ENCODE peak calls at places on chromosomes 12 and 14, in seven cellular contexts. B is prostate gland; H is psoas muscle; Y is SK-N-SH; S is astrocyte of the cerebellum; X is fibroblast of pulmonary artery; N is naive thymus-derived CD4-positive, alpha-beta T cell. M is an unnamed sample.

GRCh38 chr14:44107156-44107555 is 399.9 kb downstream of the FSCB start:
- DNase-seq in B (no peak), H (no peak), Y (no peak), S (no peak), X (no peak), N (no peak), M (no peak)

GRCh38 chr12:127459687-127460086 is 807.3 kb upstream of the TMEM132C start:
- DNase-seq in B (no peak), H (no peak), Y (no peak), S (no peak), X (no peak), N (no peak), M (no peak)

GRCh38 chr14:34614638-34615037 is 15.3 kb downstream of the SNX6 start:
- DNase-seq in B (no peak), H (no peak), Y (no peak), S (no peak), X (no peak), N (no peak), M (no peak)

GRCh38 chr14:95268350-95268749 is 51.4 kb downstream of the CLMN start:
- DNase-seq in B (no peak), H (no peak), Y (no peak), S (no peak), X (no peak), N (no peak), M (no peak)

GRCh38 chr14:62673014-62673727 is 372.1 kb downstream of the KCNH5 start:
- DNase-seq in B (no peak), H (no peak), Y (no peak), S (no peak), X (no peak), N (no peak), M (no peak)

GRCh38 chr12:93759512-93760081 is 82.4 kb downstream of the CRADD start:
- DNase-seq in B (no peak), H (no peak), Y (no peak), S (no peak), X (no peak), N (no peak), M (no peak)

GRCh38 chr12:57452181-57452936 is 2.7 kb upstream of the INHBE start:
- DNase-seq in B (no peak), H (peak; percentile 64), Y (no peak), S (no peak), X (peak; percentile 87), N (no peak), M (no peak)

GRCh38 chr12:11882301-11883019 is 188.3 kb upstream of the BCL2L14 start:
- DNase-seq in B (no peak), H (no peak), Y (no peak), S (no peak), X (no peak), N (no peak), M (no peak)

GRCh38 chr14:37145395-37145794 is 27.0 kb downstream of the SLC25A21 start:
- DNase-seq in B (no peak), H (no peak), Y (no peak), S (no peak), X (no peak), N (no peak), M (no peak)

GRCh38 chr14:50082784-50083466 is 33.4 kb downstream of the VCPKMT start:
- DNase-seq in B (no peak), H (no peak), Y (no peak), S (no peak), X (no peak), N (peak; percentile 84), M (peak; percentile 84)

GRCh38 chr12:19683178-19683927 is 244.1 kb downstream of the AEBP2 start:
- DNase-seq in B (no peak), H (no peak), Y (no peak), S (no peak), X (peak; percentile 80), N (no peak), M (no peak)

GRCh38 chr12:386651-387050 is 2.5 kb downstream of the KDM5A start:
- DNase-seq in B (no peak), H (no peak), Y (no peak), S (no peak), X (peak; percentile 56), N (no peak), M (no peak)

GRCh38 chr12:124752437-124753229 is 111.0 kb downstream of the SCARB1 start:
- DNase-seq in B (no peak), H (no peak), Y (no peak), S (no peak), X (peak; percentile 66), N (no peak), M (no peak)

GRCh38 chr12:119609358-119609757 is 15.8 kb downstream of the TMEM233 start:
- DNase-seq in B (no peak), H (no peak), Y (no peak), S (no peak), X (no peak), N (no peak), M (no peak)

GRCh38 chr12:57518920-57519757 is 1.2 kb downstream of the DDIT3 start:
- DNase-seq in B (no peak), H (peak; percentile 76), Y (no peak), S (no peak), X (peak; percentile 68), N (no peak), M (no peak)

GRCh38 chr12:123078114-123078465 is 72.8 kb downstream of the PITPNM2 start:
- DNase-seq in B (no peak), H (no peak), Y (peak; percentile 38), S (no peak), X (no peak), N (no peak), M (no peak)

GRCh38 chr12:22500100-22500499 is 44.2 kb downstream of the C2CD5 start:
- DNase-seq in B (no peak), H (no peak), Y (no peak), S (no peak), X (no peak), N (no peak), M (no peak)

GRCh38 chr12:104627975-104628322 is 171.2 kb downstream of the CHST11 start:
- DNase-seq in B (no peak), H (no peak), Y (no peak), S (no peak), X (no peak), N (no peak), M (no peak)

GRCh38 chr12:50112456-50113218 is 601 bp downstream of the COX14 start:
- DNase-seq in B (peak; percentile 22), H (no peak), Y (peak; percentile 49), S (no peak), X (no peak), N (no peak), M (no peak)

GRCh38 chr12:119410396-119410795 is 75.9 kb downstream of the CCDC60 start:
- DNase-seq in B (no peak), H (no peak), Y (no peak), S (no peak), X (no peak), N (no peak), M (no peak)

GRCh38 chr12:57993030-57993429 is 51.7 kb downstream of the ATP23 start:
- DNase-seq in B (no peak), H (no peak), Y (no peak), S (no peak), X (no peak), N (no peak), M (no peak)

GRCh38 chr12:113463746-113464743 is 7.6 kb downstream of the LHX5 start:
- DNase-seq in B (no peak), H (no peak), Y (peak; percentile 41), S (no peak), X (no peak), N (no peak), M (no peak)
- H3K4me3 ChIP-seq in B (no peak overlapping the region), H (peak overlapping the region; percentile 41), Y (no peak overlapping the region), S (no peak overlapping the region), X (no peak overlapping the region), N (no peak overlapping the region), M (no peak overlapping the region)

GRCh38 chr14:53124778-53125177 is 28.3 kb downstream of the DDHD1 start:
- DNase-seq in B (no peak), H (no peak), Y (no peak), S (no peak), X (no peak), N (no peak), M (no peak)

GRCh38 chr14:53127832-53128231 is 25.3 kb downstream of the DDHD1 start:
- DNase-seq in B (no peak), H (no peak), Y (no peak), S (no peak), X (no peak), N (no peak), M (no peak)

GRCh38 chr14:53127151-53127550 is 26.0 kb downstream of the DDHD1 start:
- DNase-seq in B (no peak), H (no peak), Y (no peak), S (no peak), X (no peak), N (no peak), M (no peak)

GRCh38 chr14:53128303-53128702 is 24.8 kb downstream of the DDHD1 start:
- DNase-seq in B (no peak), H (no peak), Y (no peak), S (no peak), X (no peak), N (no peak), M (no peak)

GRCh38 chr14:53126705-53127104 is 26.4 kb downstream of the DDHD1 start:
- DNase-seq in B (no peak), H (no peak), Y (no peak), S (no peak), X (no peak), N (no peak), M (no peak)
- H3K4me3 ChIP-seq in B (no peak overlapping the region), H (peak overlapping the region; percentile 15), Y (no peak overlapping the region), S (no peak overlapping the region), X (no peak overlapping the region), N (peak overlapping the region; percentile 4), M (no peak overlapping the region)

DNA sequence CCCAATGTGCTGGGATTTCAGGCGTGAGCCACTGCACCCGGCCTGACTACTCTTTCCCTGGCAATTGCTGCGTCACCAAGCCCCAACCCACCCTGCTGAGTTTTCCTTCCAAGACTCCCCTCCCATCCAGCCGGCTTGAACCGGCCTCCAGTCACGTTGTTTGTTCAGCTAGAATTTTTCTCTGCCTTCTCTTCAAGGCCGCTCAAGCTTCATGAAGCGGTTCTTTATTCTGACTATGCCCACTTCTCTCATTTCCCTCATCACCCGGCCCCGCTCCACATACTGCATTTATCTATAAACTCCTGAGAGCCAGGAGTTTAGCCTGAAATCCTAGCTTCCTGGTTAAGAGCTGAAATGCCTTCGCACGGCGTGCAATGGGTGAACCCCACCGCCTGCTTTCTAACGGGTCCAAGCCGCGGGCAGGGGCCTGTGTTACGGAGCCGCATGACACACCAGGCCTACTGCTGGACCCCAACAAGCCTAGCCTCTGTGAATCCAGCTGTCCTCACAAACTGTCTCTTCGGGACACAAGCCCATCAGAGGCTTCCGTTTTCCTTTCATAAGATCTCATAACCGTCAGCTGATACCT is 999 bp upstream of the DCAF4 start:
- DNase-seq in B (no peak), H (no peak), Y (no peak), S (no peak), X (no peak), N (no peak), M (no peak)
- H3K4me3 ChIP-seq in B (no peak overlapping the region), H (peak overlapping the region; percentile 95), Y (peak overlapping the region; percentile 79), S (peak overlapping the region; percentile 85), X (peak overlapping the region; percentile 74), N (peak overlapping the region; percentile 64), M (peak overlapping the region; percentile 82)

DNA sequence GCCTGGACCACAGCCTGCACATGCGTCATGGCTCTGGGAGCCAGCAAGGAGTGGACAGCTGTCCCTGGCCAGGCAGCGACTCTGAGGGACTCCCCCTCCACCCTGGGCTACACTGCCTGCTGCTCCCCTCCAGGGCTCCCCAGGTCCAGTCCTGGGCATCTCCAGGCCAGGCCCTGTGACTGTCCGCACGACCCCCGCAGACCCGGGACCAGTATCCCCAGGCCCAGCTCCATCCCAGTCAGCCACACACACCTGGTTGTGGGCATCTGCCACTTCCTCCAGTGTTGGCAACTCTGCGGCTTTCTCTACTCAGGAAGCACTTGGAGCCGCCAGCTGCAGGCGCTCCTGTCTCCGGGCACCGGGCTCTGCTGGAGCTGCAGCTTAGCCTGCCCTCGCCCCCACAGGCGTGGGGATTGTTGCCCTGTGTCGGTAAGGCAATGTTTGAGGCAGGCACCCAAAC is 2.4 kb downstream of the ULK1 start:
- DNase-seq in B (no peak), H (peak; percentile 98), Y (peak; percentile 25), S (no peak), X (no peak), N (no peak), M (no peak)
- H3K4me3 ChIP-seq in B (peak overlapping the region; percentile 62), H (peak overlapping the region; percentile 78), Y (no peak overlapping the region), S (peak overlapping the region; percentile 60), X (peak overlapping the region; percentile 67), N (peak overlapping the region; percentile 71), M (no peak overlapping the region)